ENCODE peak calls at places on chromosome 2, in seven cellular contexts. One of them, this sample, is unnamed.

GRCh38 chr2:25744055-25744454 is 70.7 kb upstream of the DTNB start:
- DNase-seq in mesendoderm: no peak
- DNase-seq in T-helper 2 cell: no peak
- DNase-seq in endothelial cell: no peak
- DNase-seq in nucleus accumbens: no peak
- DNase-seq in activated CD4-positive, alpha-beta T cell treated with anti-CD3 and anti-CD28 coated beads for 36 hours: no peak
- DNase-seq in fibroblast of pulmonary artery: no peak
- DNase-seq in this sample: no peak

GRCh38 chr2:97764559-97765263 is 51.3 kb downstream of the ZAP70 start:
- DNase-seq in mesendoderm: peak
- DNase-seq in T-helper 2 cell: no peak
- DNase-seq in endothelial cell: no peak
- DNase-seq in nucleus accumbens: no peak
- DNase-seq in activated CD4-positive, alpha-beta T cell treated with anti-CD3 and anti-CD28 coated beads for 36 hours: no peak
- DNase-seq in fibroblast of pulmonary artery: no peak
- DNase-seq in this sample: no peak

GRCh38 chr2:12363138-12363537 is 353.6 kb upstream of the TRIB2 start:
- DNase-seq in mesendoderm: no peak
- DNase-seq in T-helper 2 cell: no peak
- DNase-seq in endothelial cell: no peak
- DNase-seq in nucleus accumbens: no peak
- DNase-seq in activated CD4-positive, alpha-beta T cell treated with anti-CD3 and anti-CD28 coated beads for 36 hours: no peak
- DNase-seq in fibroblast of pulmonary artery: peak
- DNase-seq in this sample: no peak

GRCh38 chr2:112839407-112840067 is 3.0 kb upstream of the IL1B start:
- DNase-seq in mesendoderm: no peak
- DNase-seq in T-helper 2 cell: no peak
- DNase-seq in endothelial cell: no peak
- DNase-seq in nucleus accumbens: no peak
- DNase-seq in activated CD4-positive, alpha-beta T cell treated with anti-CD3 and anti-CD28 coated beads for 36 hours: no peak
- DNase-seq in fibroblast of pulmonary artery: peak
- DNase-seq in this sample: no peak

GRCh38 chr2:59076079-59076619 is 835.0 kb upstream of the FANCL start:
- DNase-seq in mesendoderm: no peak
- DNase-seq in T-helper 2 cell: no peak
- DNase-seq in endothelial cell: no peak
- DNase-seq in nucleus accumbens: no peak
- DNase-seq in activated CD4-positive, alpha-beta T cell treated with anti-CD3 and anti-CD28 coated beads for 36 hours: no peak
- DNase-seq in fibroblast of pulmonary artery: no peak
- DNase-seq in this sample: no peak

GRCh38 chr2:27225526-27225925 is 8.4 kb downstream of the CAD start:
- DNase-seq in mesendoderm: no peak
- DNase-seq in T-helper 2 cell: no peak
- DNase-seq in endothelial cell: no peak
- DNase-seq in nucleus accumbens: no peak
- DNase-seq in activated CD4-positive, alpha-beta T cell treated with anti-CD3 and anti-CD28 coated beads for 36 hours: no peak
- DNase-seq in fibroblast of pulmonary artery: no peak
- DNase-seq in this sample: peak

GRCh38 chr2:85053802-85054201 is 79.4 kb upstream of the TCF7L1 start:
- DNase-seq in mesendoderm: peak
- DNase-seq in T-helper 2 cell: no peak
- DNase-seq in endothelial cell: no peak
- DNase-seq in nucleus accumbens: peak
- DNase-seq in activated CD4-positive, alpha-beta T cell treated with anti-CD3 and anti-CD28 coated beads for 36 hours: peak
- DNase-seq in fibroblast of pulmonary artery: peak
- DNase-seq in this sample: no peak

GRCh38 chr2:205685314-205686230 is 3.3 kb downstream of the NRP2 start:
- DNase-seq in mesendoderm: peak
- DNase-seq in T-helper 2 cell: no peak
- DNase-seq in endothelial cell: peak
- DNase-seq in nucleus accumbens: peak
- DNase-seq in activated CD4-positive, alpha-beta T cell treated with anti-CD3 and anti-CD28 coated beads for 36 hours: peak
- DNase-seq in fibroblast of pulmonary artery: peak
- DNase-seq in this sample: peak

GRCh38 chr2:147275943-147276342 is 568.9 kb upstream of the ACVR2A start:
- DNase-seq in mesendoderm: peak
- DNase-seq in T-helper 2 cell: no peak
- DNase-seq in endothelial cell: peak
- DNase-seq in nucleus accumbens: no peak
- DNase-seq in activated CD4-positive, alpha-beta T cell treated with anti-CD3 and anti-CD28 coated beads for 36 hours: peak
- DNase-seq in fibroblast of pulmonary artery: no peak
- DNase-seq in this sample: no peak

GRCh38 chr2:26623541-26624497 is 17.3 kb downstream of the CIB4 start:
- DNase-seq in mesendoderm: no peak
- DNase-seq in T-helper 2 cell: no peak
- DNase-seq in endothelial cell: no peak
- DNase-seq in nucleus accumbens: no peak
- DNase-seq in activated CD4-positive, alpha-beta T cell treated with anti-CD3 and anti-CD28 coated beads for 36 hours: no peak
- DNase-seq in fibroblast of pulmonary artery: peak
- DNase-seq in this sample: peak

GRCh38 chr2:10831387-10831985 is 18.9 kb upstream of the PDIA6 start:
- DNase-seq in mesendoderm: no peak
- DNase-seq in T-helper 2 cell: no peak
- DNase-seq in endothelial cell: no peak
- DNase-seq in nucleus accumbens: no peak
- DNase-seq in activated CD4-positive, alpha-beta T cell treated with anti-CD3 and anti-CD28 coated beads for 36 hours: no peak
- DNase-seq in fibroblast of pulmonary artery: no peak
- DNase-seq in this sample: no peak

GRCh38 chr2:55902429-55902828 is 21.2 kb downstream of the EFEMP1 start:
- DNase-seq in mesendoderm: no peak
- DNase-seq in T-helper 2 cell: no peak
- DNase-seq in endothelial cell: no peak
- DNase-seq in nucleus accumbens: no peak
- DNase-seq in activated CD4-positive, alpha-beta T cell treated with anti-CD3 and anti-CD28 coated beads for 36 hours: no peak
- DNase-seq in fibroblast of pulmonary artery: no peak
- DNase-seq in this sample: no peak

GRCh38 chr2:68371581-68371980 is 6.5 kb downstream of the PLEK start:
- DNase-seq in mesendoderm: no peak
- DNase-seq in T-helper 2 cell: no peak
- DNase-seq in endothelial cell: no peak
- DNase-seq in nucleus accumbens: no peak
- DNase-seq in activated CD4-positive, alpha-beta T cell treated with anti-CD3 and anti-CD28 coated beads for 36 hours: no peak
- DNase-seq in fibroblast of pulmonary artery: no peak
- DNase-seq in this sample: no peak

GRCh38 chr2:228771719-228772254 is 499.3 kb downstream of the PID1 start:
- DNase-seq in mesendoderm: no peak
- DNase-seq in T-helper 2 cell: no peak
- DNase-seq in endothelial cell: no peak
- DNase-seq in nucleus accumbens: no peak
- DNase-seq in activated CD4-positive, alpha-beta T cell treated with anti-CD3 and anti-CD28 coated beads for 36 hours: no peak
- DNase-seq in fibroblast of pulmonary artery: no peak
- DNase-seq in this sample: no peak

GRCh38 chr2:145975406-145975805 is 1455.5 kb upstream of the ZEB2 start:
- DNase-seq in mesendoderm: no peak
- DNase-seq in T-helper 2 cell: no peak
- DNase-seq in endothelial cell: no peak
- DNase-seq in nucleus accumbens: no peak
- DNase-seq in activated CD4-positive, alpha-beta T cell treated with anti-CD3 and anti-CD28 coated beads for 36 hours: no peak
- DNase-seq in fibroblast of pulmonary artery: no peak
- DNase-seq in this sample: no peak

GRCh38 chr2:160419776-160420521 is 73.7 kb downstream of the RBMS1 start:
- DNase-seq in mesendoderm: no peak
- DNase-seq in T-helper 2 cell: no peak
- DNase-seq in endothelial cell: no peak
- DNase-seq in nucleus accumbens: no peak
- DNase-seq in activated CD4-positive, alpha-beta T cell treated with anti-CD3 and anti-CD28 coated beads for 36 hours: no peak
- DNase-seq in fibroblast of pulmonary artery: peak
- DNase-seq in this sample: no peak

GRCh38 chr2:235752875-235753274 is 259.0 kb downstream of the AGAP1 start:
- DNase-seq in mesendoderm: no peak
- DNase-seq in T-helper 2 cell: no peak
- DNase-seq in endothelial cell: no peak
- DNase-seq in nucleus accumbens: no peak
- DNase-seq in activated CD4-positive, alpha-beta T cell treated with anti-CD3 and anti-CD28 coated beads for 36 hours: no peak
- DNase-seq in fibroblast of pulmonary artery: no peak
- DNase-seq in this sample: no peak

GRCh38 chr2:237471457-237472186 is 15.4 kb upstream of the MLPH start:
- DNase-seq in mesendoderm: peak
- DNase-seq in T-helper 2 cell: no peak
- DNase-seq in endothelial cell: peak
- DNase-seq in nucleus accumbens: no peak
- DNase-seq in activated CD4-positive, alpha-beta T cell treated with anti-CD3 and anti-CD28 coated beads for 36 hours: peak
- DNase-seq in fibroblast of pulmonary artery: no peak
- DNase-seq in this sample: no peak

GRCh38 chr2:43340066-43340465 is 113.7 kb upstream of the ZFP36L2 start:
- DNase-seq in mesendoderm: no peak
- DNase-seq in T-helper 2 cell: no peak
- DNase-seq in endothelial cell: no peak
- DNase-seq in nucleus accumbens: no peak
- DNase-seq in activated CD4-positive, alpha-beta T cell treated with anti-CD3 and anti-CD28 coated beads for 36 hours: no peak
- DNase-seq in fibroblast of pulmonary artery: peak
- DNase-seq in this sample: no peak

GRCh38 chr2:216887132-216887531 is 27.3 kb upstream of the TNP1 start:
- DNase-seq in mesendoderm: no peak
- DNase-seq in T-helper 2 cell: no peak
- DNase-seq in endothelial cell: no peak
- DNase-seq in nucleus accumbens: no peak
- DNase-seq in activated CD4-positive, alpha-beta T cell treated with anti-CD3 and anti-CD28 coated beads for 36 hours: no peak
- DNase-seq in fibroblast of pulmonary artery: no peak
- DNase-seq in this sample: no peak

GRCh38 chr2:131050896-131051295 is 42.4 kb downstream of the FAM168B start:
- DNase-seq in mesendoderm: no peak
- DNase-seq in T-helper 2 cell: no peak
- DNase-seq in endothelial cell: no peak
- DNase-seq in nucleus accumbens: no peak
- DNase-seq in activated CD4-positive, alpha-beta T cell treated with anti-CD3 and anti-CD28 coated beads for 36 hours: no peak
- DNase-seq in fibroblast of pulmonary artery: no peak
- DNase-seq in this sample: peak

GRCh38 chr2:18214936-18215335 is 336.5 kb downstream of the KCNS3 start:
- DNase-seq in mesendoderm: no peak
- DNase-seq in T-helper 2 cell: no peak
- DNase-seq in endothelial cell: no peak
- DNase-seq in nucleus accumbens: no peak
- DNase-seq in activated CD4-positive, alpha-beta T cell treated with anti-CD3 and anti-CD28 coated beads for 36 hours: no peak
- DNase-seq in fibroblast of pulmonary artery: peak
- DNase-seq in this sample: no peak

GRCh38 chr2:59237311-59237710 is 996.2 kb upstream of the FANCL start:
- DNase-seq in mesendoderm: no peak
- DNase-seq in T-helper 2 cell: no peak
- DNase-seq in endothelial cell: no peak
- DNase-seq in nucleus accumbens: no peak
- DNase-seq in activated CD4-positive, alpha-beta T cell treated with anti-CD3 and anti-CD28 coated beads for 36 hours: no peak
- DNase-seq in fibroblast of pulmonary artery: no peak
- DNase-seq in this sample: no peak

GRCh38 chr2:236161531-236161930 is 6.7 kb downstream of the GBX2 start:
- DNase-seq in mesendoderm: no peak
- DNase-seq in T-helper 2 cell: no peak
- DNase-seq in endothelial cell: no peak
- DNase-seq in nucleus accumbens: no peak
- DNase-seq in activated CD4-positive, alpha-beta T cell treated with anti-CD3 and anti-CD28 coated beads for 36 hours: no peak
- DNase-seq in fibroblast of pulmonary artery: no peak
- DNase-seq in this sample: no peak

GRCh38 chr2:140308706-140309105 is 1528.5 kb upstream of the NXPH2 start:
- DNase-seq in mesendoderm: no peak
- DNase-seq in T-helper 2 cell: no peak
- DNase-seq in endothelial cell: no peak
- DNase-seq in nucleus accumbens: no peak
- DNase-seq in activated CD4-positive, alpha-beta T cell treated with anti-CD3 and anti-CD28 coated beads for 36 hours: no peak
- DNase-seq in fibroblast of pulmonary artery: peak
- DNase-seq in this sample: no peak

GRCh38 chr2:164840458-164840929 is 1.1 kb downstream of the COBLL1 start:
- DNase-seq in mesendoderm: peak
- DNase-seq in T-helper 2 cell: no peak
- DNase-seq in endothelial cell: peak
- DNase-seq in nucleus accumbens: no peak
- DNase-seq in activated CD4-positive, alpha-beta T cell treated with anti-CD3 and anti-CD28 coated beads for 36 hours: peak
- DNase-seq in fibroblast of pulmonary artery: no peak
- DNase-seq in this sample: peak

GRCh38 chr2:147006724-147007123 is 838.1 kb upstream of the ACVR2A start:
- DNase-seq in mesendoderm: no peak
- DNase-seq in T-helper 2 cell: no peak
- DNase-seq in endothelial cell: no peak
- DNase-seq in nucleus accumbens: no peak
- DNase-seq in activated CD4-positive, alpha-beta T cell treated with anti-CD3 and anti-CD28 coated beads for 36 hours: no peak
- DNase-seq in fibroblast of pulmonary artery: peak
- DNase-seq in this sample: no peak

GRCh38 chr2:212488611-212489010 is 50.0 kb downstream of the ERBB4 start:
- DNase-seq in mesendoderm: no peak
- DNase-seq in T-helper 2 cell: no peak
- DNase-seq in endothelial cell: no peak
- DNase-seq in nucleus accumbens: no peak
- DNase-seq in activated CD4-positive, alpha-beta T cell treated with anti-CD3 and anti-CD28 coated beads for 36 hours: no peak
- DNase-seq in fibroblast of pulmonary artery: no peak
- DNase-seq in this sample: no peak

GRCh38 chr2:31322376-31322775 is 88.4 kb downstream of the EHD3 start:
- DNase-seq in mesendoderm: no peak
- DNase-seq in T-helper 2 cell: no peak
- DNase-seq in endothelial cell: no peak
- DNase-seq in nucleus accumbens: no peak
- DNase-seq in activated CD4-positive, alpha-beta T cell treated with anti-CD3 and anti-CD28 coated beads for 36 hours: no peak
- DNase-seq in fibroblast of pulmonary artery: no peak
- DNase-seq in this sample: no peak

GRCh38 chr2:43000242-43001054 is 208.1 kb upstream of the HAAO start:
- DNase-seq in mesendoderm: no peak
- DNase-seq in T-helper 2 cell: no peak
- DNase-seq in endothelial cell: no peak
- DNase-seq in nucleus accumbens: peak
- DNase-seq in activated CD4-positive, alpha-beta T cell treated with anti-CD3 and anti-CD28 coated beads for 36 hours: no peak
- DNase-seq in fibroblast of pulmonary artery: no peak
- DNase-seq in this sample: no peak

GRCh38 chr2:71461304-71461671 is 7.9 kb downstream of the DYSF start:
- DNase-seq in mesendoderm: no peak
- DNase-seq in T-helper 2 cell: no peak
- DNase-seq in endothelial cell: no peak
- DNase-seq in nucleus accumbens: no peak
- DNase-seq in activated CD4-positive, alpha-beta T cell treated with anti-CD3 and anti-CD28 coated beads for 36 hours: no peak
- DNase-seq in fibroblast of pulmonary artery: no peak
- DNase-seq in this sample: no peak